ENCODE peak calls at places on chromosome 19, in six cellular contexts. Z, H, T, O, M and D are unnamed samples.

GRCh38 chr19:9912551-9913236 is 23.6 kb downstream of the OLFM2 start:
- DNase-seq in Z (no peak), H (no peak), O (no peak), T (no peak), M (no peak), D (no peak)

GRCh38 chr19:19746286-19747213 is 13.6 kb upstream of the ZNF14 start:
- DNase-seq in Z (no peak), M (no peak), O (no peak), H (no peak), T (no peak), D (no peak)

GRCh38 chr19:8517551-8518442 is 3.8 kb upstream of the ZNF414 start:
- DNase-seq in O (no peak), T (no peak), H (peak), Z (no peak), M (no peak), D (no peak)

GRCh38 chr19:19406878-19407639 is 1.6 kb downstream of the GATAD2A start:
- DNase-seq in M (no peak), Z (peak), T (no peak), O (peak), H (peak), D (no peak)

GRCh38 chr19:23563326-23563725 is 123.7 kb downstream of the ZNF675 start:
- DNase-seq in Z (no peak), H (no peak), T (no peak), O (no peak), M (no peak), D (no peak)

GRCh38 chr19:48290341-48290922 is 20.6 kb downstream of the ZNF114 start:
- DNase-seq in M (peak), H (no peak), Z (peak), O (no peak), T (no peak), D (no peak)

GRCh38 chr19:55649579-55650557 is 1.9 kb downstream of the CCDC106 start:
- DNase-seq in H (no peak), M (no peak), O (no peak), T (no peak), Z (no peak), D (no peak)

GRCh38 chr19:56538254-56538760 is 441 bp upstream of the ZFP28 start:
- DNase-seq in O (peak), Z (peak), H (peak), M (peak), T (peak), D (peak)

GRCh38 chr19:42028304-42029216 is 34.5 kb upstream of the ATP1A3 start:
- DNase-seq in Z (no peak), T (no peak), M (peak), H (no peak), O (peak), D (no peak)

GRCh38 chr19:39402417-39403297 is 4.0 kb upstream of the ZFP36 start:
- DNase-seq in T (peak), M (no peak), H (peak), O (peak), Z (peak), D (peak)

GRCh38 chr19:2922987-2923386 is 21.8 kb downstream of the ZNF77 start:
- DNase-seq in M (no peak), Z (no peak), T (no peak), H (no peak), O (no peak), D (no peak)

GRCh38 chr19:44927746-44928145 is 13.3 kb downstream of the APOC1 start:
- DNase-seq in T (no peak), H (no peak), M (no peak), O (no peak), Z (peak), D (no peak)

GRCh38 chr19:46221981-46222610 is 7.4 kb upstream of the IGFL1 start:
- DNase-seq in Z (peak), H (no peak), M (no peak), O (no peak), T (no peak), D (no peak)

GRCh38 chr19:4379383-4380253 is 20.7 kb downstream of the SH3GL1 start:
- DNase-seq in T (no peak), H (no peak), M (no peak), Z (peak), O (no peak), D (no peak)

GRCh38 chr19:41821003-41821735 is 23.3 kb downstream of the LYPD4 start:
- DNase-seq in M (peak), Z (peak), T (no peak), O (no peak), H (peak), D (no peak)

GRCh38 chr19:18905520-18906236 is 9.7 kb upstream of the CERS1 start:
- DNase-seq in O (no peak), H (no peak), M (no peak), T (no peak), Z (no peak), D (no peak)

GRCh38 chr19:29396925-29397324 is 128.9 kb upstream of the VSTM2B start:
- DNase-seq in H (no peak), Z (no peak), M (no peak), O (no peak), T (no peak), D (no peak)

GRCh38 chr19:48094129-48094842 is 16.3 kb downstream of the PLA2G4C start:
- DNase-seq in Z (no peak), M (no peak), O (no peak), T (no peak), H (no peak), D (no peak)

GRCh38 chr19:12727745-12728433 is 4.2 kb upstream of the TNPO2 start:
- DNase-seq in M (no peak), O (no peak), Z (no peak), H (no peak), T (no peak), D (no peak)

GRCh38 chr19:18391509-18392075 is 5.6 kb downstream of the GDF15 start:
- DNase-seq in O (no peak), Z (no peak), H (no peak), T (no peak), M (no peak), D (no peak)

GRCh38 chr19:29439688-29440550 is 85.9 kb upstream of the VSTM2B start:
- DNase-seq in O (no peak), Z (no peak), M (no peak), T (no peak), H (no peak), D (no peak)

GRCh38 chr19:5345895-5346386 is 5.3 kb upstream of the PTPRS start:
- DNase-seq in O (no peak), T (no peak), H (no peak), Z (peak), M (no peak), D (no peak)

GRCh38 chr19:33705860-33706259 is 84.1 kb downstream of the CHST8 start:
- DNase-seq in Z (no peak), T (no peak), M (no peak), H (no peak), O (no peak), D (no peak)

GRCh38 chr19:17052439-17052838 is 22.8 kb downstream of the HAUS8 start:
- DNase-seq in Z (peak), M (no peak), H (no peak), T (no peak), O (no peak), D (no peak)

GRCh38 chr19:38494379-38494778 is 60.9 kb downstream of the RYR1 start:
- DNase-seq in M (no peak), Z (no peak), T (no peak), H (no peak), O (no peak), D (no peak)

GRCh38 chr19:7670150-7670784 is 1.4 kb downstream of the RETN start:
- DNase-seq in T (no peak), M (no peak), Z (no peak), H (peak), O (no peak), D (no peak)

GRCh38 chr19:41591951-41592562 is 16.1 kb downstream of the CEACAM21 start:
- DNase-seq in O (no peak), T (no peak), H (no peak), Z (no peak), M (no peak), D (no peak)

GRCh38 chr19:39325778-39326680 is 5.4 kb upstream of the LRFN1 start:
- DNase-seq in M (no peak), H (no peak), Z (peak), T (no peak), O (no peak), D (no peak)

GRCh38 chr19:44539236-44539819 is 9.9 kb upstream of the CEACAM20 start:
- DNase-seq in M (no peak), Z (peak), T (no peak), O (no peak), H (no peak), D (no peak)

GRCh38 chr19:10227215-10227971 is 3.7 kb downstream of the S1PR2 start:
- DNase-seq in Z (no peak), T (no peak), M (no peak), O (no peak), H (no peak), D (no peak)